ENCODE peak calls at places on chromosomes 1 and 21, in seven cellular contexts. One of them, this sample, is unnamed.

GRCh38 chr1:231558711-231559205 is 30.3 kb downstream of the TSNAX start:
- DNase-seq in neuronal stem cell: no peak
- DNase-seq in hepatocyte: no peak
- DNase-seq in heart right ventricle: no peak
- DNase-seq in mammary epithelial cell: no peak
- DNase-seq in AG04450: no peak
- DNase-seq in IMR-90: no peak
- DNase-seq in this sample: no peak

GRCh38 chr1:240667351-240667750 is 55.4 kb upstream of the GREM2 start:
- DNase-seq in neuronal stem cell: no peak
- DNase-seq in hepatocyte: no peak
- DNase-seq in heart right ventricle: no peak
- DNase-seq in mammary epithelial cell: no peak
- DNase-seq in AG04450: no peak
- DNase-seq in IMR-90: no peak
- DNase-seq in this sample: no peak

GRCh38 chr1:165898837-165899236 is 71.4 kb downstream of the UCK2 start:
- DNase-seq in neuronal stem cell: no peak
- DNase-seq in hepatocyte: peak; percentile 53
- DNase-seq in heart right ventricle: peak; percentile 60
- DNase-seq in mammary epithelial cell: peak; percentile 95
- DNase-seq in AG04450: peak; percentile 98
- DNase-seq in IMR-90: peak; percentile 100
- DNase-seq in this sample: peak; percentile 89

GRCh38 chr1:96159379-96159778 is 562.2 kb upstream of the PTBP2 start:
- DNase-seq in neuronal stem cell: no peak
- DNase-seq in hepatocyte: no peak
- DNase-seq in heart right ventricle: no peak
- DNase-seq in mammary epithelial cell: no peak
- DNase-seq in AG04450: no peak
- DNase-seq in IMR-90: no peak
- DNase-seq in this sample: no peak

GRCh38 chr21:19935459-19935858 is 1062.8 kb upstream of the NCAM2 start:
- DNase-seq in neuronal stem cell: no peak
- DNase-seq in hepatocyte: no peak
- DNase-seq in heart right ventricle: no peak
- DNase-seq in mammary epithelial cell: no peak
- DNase-seq in AG04450: no peak
- DNase-seq in IMR-90: no peak
- DNase-seq in this sample: no peak

GRCh38 chr1:35274197-35274596 is 5.7 kb downstream of the ZMYM4 start:
- DNase-seq in neuronal stem cell: no peak
- DNase-seq in hepatocyte: no peak
- DNase-seq in heart right ventricle: no peak
- DNase-seq in mammary epithelial cell: no peak
- DNase-seq in AG04450: no peak
- DNase-seq in IMR-90: no peak
- DNase-seq in this sample: no peak

GRCh38 chr1:9400425-9401079 is 107.9 kb downstream of the SPSB1 start:
- DNase-seq in neuronal stem cell: no peak
- DNase-seq in hepatocyte: no peak
- DNase-seq in heart right ventricle: no peak
- DNase-seq in mammary epithelial cell: peak; percentile 27
- DNase-seq in AG04450: no peak
- DNase-seq in IMR-90: peak; percentile 46
- DNase-seq in this sample: no peak

GRCh38 chr1:246199086-246199485 is 308.0 kb downstream of the SMYD3 start:
- DNase-seq in neuronal stem cell: no peak
- DNase-seq in hepatocyte: peak; percentile 15
- DNase-seq in heart right ventricle: no peak
- DNase-seq in mammary epithelial cell: no peak
- DNase-seq in AG04450: no peak
- DNase-seq in IMR-90: no peak
- DNase-seq in this sample: no peak

GRCh38 chr1:154706851-154707250 is 98.9 kb upstream of the ADAR start:
- DNase-seq in neuronal stem cell: no peak
- DNase-seq in hepatocyte: no peak
- DNase-seq in heart right ventricle: no peak
- DNase-seq in mammary epithelial cell: no peak
- DNase-seq in AG04450: no peak
- DNase-seq in IMR-90: no peak
- DNase-seq in this sample: no peak

GRCh38 chr1:228882041-228882784 is 146.9 kb downstream of the RHOU start:
- DNase-seq in neuronal stem cell: no peak
- DNase-seq in hepatocyte: no peak
- DNase-seq in heart right ventricle: no peak
- DNase-seq in mammary epithelial cell: no peak
- DNase-seq in AG04450: no peak
- DNase-seq in IMR-90: no peak
- DNase-seq in this sample: no peak

GRCh38 chr1:94544706-94545490 is 3.3 kb upstream of the F3 start:
- DNase-seq in neuronal stem cell: no peak
- DNase-seq in hepatocyte: no peak
- DNase-seq in heart right ventricle: no peak
- DNase-seq in mammary epithelial cell: peak; percentile 72
- DNase-seq in AG04450: no peak
- DNase-seq in IMR-90: peak; percentile 88
- DNase-seq in this sample: no peak

GRCh38 chr1:112698366-112699310 is 8.3 kb downstream of the RHOC start:
- DNase-seq in neuronal stem cell: no peak
- DNase-seq in hepatocyte: peak; percentile 92
- DNase-seq in heart right ventricle: no peak
- DNase-seq in mammary epithelial cell: no peak
- DNase-seq in AG04450: no peak
- DNase-seq in IMR-90: no peak
- DNase-seq in this sample: no peak

GRCh38 chr1:40313958-40314720 is 2.9 kb downstream of the COL9A2 start:
- DNase-seq in neuronal stem cell: no peak
- DNase-seq in hepatocyte: no peak
- DNase-seq in heart right ventricle: no peak
- DNase-seq in mammary epithelial cell: no peak
- DNase-seq in AG04450: no peak
- DNase-seq in IMR-90: no peak
- DNase-seq in this sample: no peak

GRCh38 chr1:40312238-40313205 is 4.6 kb downstream of the COL9A2 start:
- DNase-seq in neuronal stem cell: no peak
- DNase-seq in hepatocyte: no peak
- DNase-seq in heart right ventricle: no peak
- DNase-seq in mammary epithelial cell: no peak
- DNase-seq in AG04450: no peak
- DNase-seq in IMR-90: no peak
- DNase-seq in this sample: no peak

GRCh38 chr1:40311692-40312091 is 5.4 kb downstream of the COL9A2 start:
- DNase-seq in neuronal stem cell: no peak
- DNase-seq in hepatocyte: no peak
- DNase-seq in heart right ventricle: no peak
- DNase-seq in mammary epithelial cell: no peak
- DNase-seq in AG04450: no peak
- DNase-seq in IMR-90: no peak
- DNase-seq in this sample: no peak

GRCh38 chr1:40314721-40315238 is 2.3 kb downstream of the COL9A2 start:
- DNase-seq in neuronal stem cell: no peak
- DNase-seq in hepatocyte: no peak
- DNase-seq in heart right ventricle: no peak
- DNase-seq in mammary epithelial cell: no peak
- DNase-seq in AG04450: peak; percentile 8
- DNase-seq in IMR-90: no peak
- DNase-seq in this sample: no peak

DNA sequence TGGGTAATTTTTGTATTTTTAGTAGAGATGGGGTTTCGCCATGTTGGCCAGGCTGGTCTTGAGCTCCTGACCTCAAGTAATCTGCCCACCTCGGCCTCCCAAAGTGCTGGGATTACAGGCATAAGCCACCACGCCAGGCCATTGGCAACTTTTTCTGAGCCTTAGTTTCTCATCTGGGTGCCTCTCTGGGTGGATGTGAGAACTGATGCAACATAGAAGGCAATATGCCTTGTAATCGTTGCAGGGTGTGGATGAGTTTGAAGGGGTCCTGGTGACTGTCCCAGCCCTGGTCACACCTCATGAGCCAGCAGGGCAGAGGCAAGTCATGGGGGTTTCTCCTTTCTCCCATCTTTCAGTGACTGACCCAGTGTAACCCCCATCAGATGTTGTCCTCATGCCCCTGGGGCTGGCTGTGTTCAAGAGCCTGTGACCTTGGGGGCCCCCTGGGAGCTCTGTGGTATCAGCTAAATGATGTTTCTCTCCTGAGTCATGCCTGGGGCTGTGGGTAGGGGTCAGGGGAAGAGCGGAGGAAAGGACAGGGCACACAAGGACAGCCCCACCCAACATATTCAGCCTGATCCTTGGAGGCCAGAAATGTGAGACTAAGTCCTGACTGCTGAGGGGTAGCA is 3.6 kb downstream of the COL9A2 start:
- DNase-seq in neuronal stem cell: no peak
- DNase-seq in hepatocyte: no peak
- DNase-seq in heart right ventricle: no peak
- DNase-seq in mammary epithelial cell: no peak
- DNase-seq in AG04450: no peak
- DNase-seq in IMR-90: no peak
- DNase-seq in this sample: no peak
- H3K4me3 ChIP-seq in neuronal stem cell: no peak overlapping the region
- H3K4me3 ChIP-seq in hepatocyte: no peak overlapping the region
- H3K4me3 ChIP-seq in heart right ventricle: no peak overlapping the region
- H3K4me3 ChIP-seq in mammary epithelial cell: no peak overlapping the region
- H3K4me3 ChIP-seq in AG04450: no peak overlapping the region
- H3K4me3 ChIP-seq in IMR-90: no peak overlapping the region
- H3K4me3 ChIP-seq in this sample: no peak overlapping the region

GRCh38 chr1:32890516-32891240 is 4.4 kb downstream of the HPCA start:
- DNase-seq in neuronal stem cell: no peak
- DNase-seq in hepatocyte: no peak
- DNase-seq in heart right ventricle: no peak
- DNase-seq in mammary epithelial cell: no peak
- DNase-seq in AG04450: no peak
- DNase-seq in IMR-90: no peak
- DNase-seq in this sample: no peak
- H3K27me3 ChIP-seq in neuronal stem cell: peaks cover 19% of the 10 kb centered on the region
- H3K27me3 ChIP-seq in hepatocyte: peaks cover 42% of the 10 kb centered on the region
- H3K27me3 ChIP-seq in heart right ventricle: peaks cover 18% of the 10 kb centered on the region
- H3K27me3 ChIP-seq in mammary epithelial cell: no peaks in the 10 kb centered on the region
- H3K27me3 ChIP-seq in AG04450: peaks cover 48% of the 10 kb centered on the region
- H3K27me3 ChIP-seq in IMR-90: peaks cover 49% of the 10 kb centered on the region
- H3K27me3 ChIP-seq in this sample: peaks cover 7% of the 10 kb centered on the region

DNA sequence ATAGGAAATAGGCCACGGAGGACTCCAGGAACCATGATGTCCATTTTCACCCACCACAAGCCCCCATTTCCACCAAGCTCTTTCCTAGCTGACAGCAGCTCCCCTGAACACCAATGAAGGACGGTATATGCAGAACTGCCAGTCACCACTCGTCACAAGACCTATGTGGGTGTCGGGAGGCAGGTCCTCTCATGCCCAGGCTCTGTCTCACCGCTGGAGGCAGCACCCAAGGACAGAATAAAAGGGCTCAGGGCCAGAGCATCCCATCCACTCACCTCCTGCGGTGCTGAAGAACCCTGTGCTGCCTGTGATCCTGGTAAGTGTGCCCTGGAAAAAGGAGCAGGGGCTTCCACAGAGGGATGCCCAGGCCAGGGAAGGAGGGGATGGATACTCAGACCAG is at the start of gene LCE1F:
- DNase-seq in neuronal stem cell: no peak
- DNase-seq in hepatocyte: no peak
- DNase-seq in heart right ventricle: no peak
- DNase-seq in mammary epithelial cell: peak; percentile 61
- DNase-seq in AG04450: no peak
- DNase-seq in IMR-90: no peak
- DNase-seq in this sample: no peak
- H3K9me3 ChIP-seq in neuronal stem cell: peaks cover 17% of the 10 kb centered on the region
- H3K9me3 ChIP-seq in hepatocyte: peaks cover 5% of the 10 kb centered on the region
- H3K9me3 ChIP-seq in heart right ventricle: no peaks in the 10 kb centered on the region
- H3K9me3 ChIP-seq in mammary epithelial cell: no peaks in the 10 kb centered on the region
- H3K9me3 ChIP-seq in AG04450: peaks cover 12% of the 10 kb centered on the region
- H3K9me3 ChIP-seq in IMR-90: no peaks in the 10 kb centered on the region
- H3K9me3 ChIP-seq in this sample: no peaks in the 10 kb centered on the region

GRCh38 chr21:15160136-15160535 is 95.3 kb upstream of the NRIP1 start:
- DNase-seq in neuronal stem cell: no peak
- DNase-seq in hepatocyte: no peak
- DNase-seq in heart right ventricle: no peak
- DNase-seq in mammary epithelial cell: no peak
- DNase-seq in AG04450: no peak
- DNase-seq in IMR-90: no peak
- DNase-seq in this sample: no peak
- H3K4me3 ChIP-seq in neuronal stem cell: no peak overlapping the region
- H3K4me3 ChIP-seq in hepatocyte: no peak overlapping the region
- H3K4me3 ChIP-seq in heart right ventricle: no peak overlapping the region
- H3K4me3 ChIP-seq in mammary epithelial cell: no peak overlapping the region
- H3K4me3 ChIP-seq in AG04450: no peak overlapping the region
- H3K4me3 ChIP-seq in IMR-90: no peak overlapping the region
- H3K4me3 ChIP-seq in this sample: no peak overlapping the region

DNA sequence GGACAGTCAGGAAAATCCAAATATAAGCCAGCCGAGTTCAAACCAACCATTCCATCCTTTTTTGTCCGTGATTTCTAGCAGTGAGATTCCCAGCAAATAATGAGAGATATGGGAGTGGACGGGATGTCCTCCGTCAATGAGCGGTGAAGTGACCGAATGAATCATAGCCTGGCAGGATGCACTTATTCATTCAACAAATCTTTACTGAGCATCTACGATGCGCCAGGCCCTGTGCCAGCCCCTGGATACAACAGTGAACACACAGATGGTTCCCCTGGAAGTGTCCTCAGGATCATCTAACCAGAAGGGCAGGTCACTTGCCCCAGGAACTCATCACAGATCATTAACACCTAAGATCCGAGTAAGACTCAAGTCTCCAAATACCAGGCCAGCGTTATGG is 8.2 kb upstream of the PLEKHA6 start:
- DNase-seq in neuronal stem cell: no peak
- DNase-seq in hepatocyte: no peak
- DNase-seq in heart right ventricle: no peak
- DNase-seq in mammary epithelial cell: no peak
- DNase-seq in AG04450: no peak
- DNase-seq in IMR-90: no peak
- DNase-seq in this sample: no peak
- H3K27me3 ChIP-seq in neuronal stem cell: peaks cover 9% of the 10 kb centered on the region
- H3K27me3 ChIP-seq in hepatocyte: no peaks in the 10 kb centered on the region
- H3K27me3 ChIP-seq in heart right ventricle: no peaks in the 10 kb centered on the region
- H3K27me3 ChIP-seq in mammary epithelial cell: no peaks in the 10 kb centered on the region
- H3K27me3 ChIP-seq in AG04450: peaks cover 41% of the 10 kb centered on the region
- H3K27me3 ChIP-seq in IMR-90: peaks cover 39% of the 10 kb centered on the region
- H3K27me3 ChIP-seq in this sample: peaks cover 13% of the 10 kb centered on the region

GRCh38 chr1:152626688-152627087 is 3.8 kb upstream of the LCE3A start:
- DNase-seq in neuronal stem cell: no peak
- DNase-seq in hepatocyte: no peak
- DNase-seq in heart right ventricle: no peak
- DNase-seq in mammary epithelial cell: peak; percentile 74
- DNase-seq in AG04450: no peak
- DNase-seq in IMR-90: no peak
- DNase-seq in this sample: no peak

GRCh38 chr1:152630596-152630995 is 7.7 kb upstream of the LCE3A start:
- DNase-seq in neuronal stem cell: no peak
- DNase-seq in hepatocyte: no peak
- DNase-seq in heart right ventricle: no peak
- DNase-seq in mammary epithelial cell: no peak
- DNase-seq in AG04450: no peak
- DNase-seq in IMR-90: no peak
- DNase-seq in this sample: no peak
- H3K9me3 ChIP-seq in neuronal stem cell: peaks cover 29% of the 10 kb centered on the region
- H3K9me3 ChIP-seq in hepatocyte: no peaks in the 10 kb centered on the region
- H3K9me3 ChIP-seq in heart right ventricle: no peaks in the 10 kb centered on the region
- H3K9me3 ChIP-seq in mammary epithelial cell: no peaks in the 10 kb centered on the region
- H3K9me3 ChIP-seq in AG04450: peaks cover 21% of the 10 kb centered on the region
- H3K9me3 ChIP-seq in IMR-90: peaks cover 2% of the 10 kb centered on the region
- H3K9me3 ChIP-seq in this sample: no peaks in the 10 kb centered on the region

GRCh38 chr21:45950740-45951515 is 30.6 kb upstream of the COL6A1 start:
- DNase-seq in neuronal stem cell: no peak
- DNase-seq in hepatocyte: peak; percentile 51
- DNase-seq in heart right ventricle: peak; percentile 48
- DNase-seq in mammary epithelial cell: peak; percentile 58
- DNase-seq in AG04450: no peak
- DNase-seq in IMR-90: peak; percentile 48
- DNase-seq in this sample: peak; percentile 95
- H3K4me3 ChIP-seq in neuronal stem cell: no peak overlapping the region
- H3K4me3 ChIP-seq in hepatocyte: no peak overlapping the region
- H3K4me3 ChIP-seq in heart right ventricle: no peak overlapping the region
- H3K4me3 ChIP-seq in mammary epithelial cell: no peak overlapping the region
- H3K4me3 ChIP-seq in AG04450: peak overlapping the region; percentile 17
- H3K4me3 ChIP-seq in IMR-90: no peak overlapping the region
- H3K4me3 ChIP-seq in this sample: no peak overlapping the region